ENCODE peak calls at places on chromosome 4, in six cellular contexts. M is neuronal stem cell, V is hepatocyte, A is MM.1S, R is HepG2, J is H1. U is an unnamed sample. For H3K27me3, the result is how much of the 10 kb centered on the place peaks cover.

GRCh38 chr4:176988226-176988625 is 195.5 kb upstream of the VEGFC start:
- DNase-seq in R (no peak), M (no peak), J (no peak), V (peak), A (no peak), U (peak)

GRCh38 chr4:4541661-4542570 is at the start of gene STX18:
- DNase-seq in R (peak), A (peak), J (peak), M (peak), V (peak), U (peak)

GRCh38 chr4:16122225-16122624 is 38.4 kb upstream of the PROM1 start:
- DNase-seq in V (no peak), R (no peak), J (no peak), A (no peak), M (no peak), U (no peak)

GRCh38 chr4:120829113-120829831 is 93.3 kb downstream of the PRDM5 start:
- DNase-seq in A (no peak), J (no peak), V (no peak), M (no peak), R (no peak), U (no peak)

GRCh38 chr4:6612961-6613675 is 27.4 kb upstream of the MRFAP1 start:
- DNase-seq in A (no peak), V (no peak), R (no peak), J (no peak), M (no peak), U (no peak)

GRCh38 chr4:64014647-64015046 is 394.6 kb downstream of the TECRL start:
- DNase-seq in V (no peak), M (no peak), A (no peak), J (no peak), R (no peak), U (no peak)

GRCh38 chr4:24473309-24473721 is 111.0 kb downstream of the DHX15 start:
- DNase-seq in J (no peak), M (peak), R (no peak), V (peak), A (peak), U (peak)

GRCh38 chr4:187541666-187542065 is 453.9 kb upstream of the ZFP42 start:
- DNase-seq in J (no peak), V (no peak), R (no peak), M (no peak), A (no peak), U (no peak)

GRCh38 chr4:122458625-122459024 is 2.1 kb upstream of the IL2 start:
- DNase-seq in A (no peak), R (no peak), M (no peak), J (no peak), V (peak), U (peak)

GRCh38 chr4:84167089-84167488 is 332.0 kb downstream of the NKX6-1 start:
- DNase-seq in A (no peak), J (no peak), V (no peak), R (no peak), M (no peak), U (no peak)

GRCh38 chr4:74768857-74769525 is 25.3 kb downstream of the BTC start:
- DNase-seq in R (peak), A (no peak), M (no peak), V (peak), J (no peak), U (peak)

GRCh38 chr4:103099691-103100392 is at the start of gene BDH2:
- DNase-seq in M (peak), J (peak), V (peak), R (peak), A (peak), U (peak)

GRCh38 chr4:683982-684571 is 4.9 kb downstream of the SLC49A3 start:
- DNase-seq in R (peak), M (no peak), J (no peak), A (no peak), V (peak), U (peak)

GRCh38 chr4:8182858-8183725 is 16.0 kb upstream of the SH3TC1 start:
- DNase-seq in R (no peak), A (no peak), J (no peak), M (no peak), V (peak), U (peak)

GRCh38 chr4:6111354-6111930 is 88.9 kb downstream of the JAKMIP1 start:
- DNase-seq in R (no peak), J (no peak), V (no peak), M (no peak), A (peak), U (no peak)

GRCh38 chr4:76308548-76308947 is 2.0 kb downstream of the STBD1 start:
- DNase-seq in M (no peak), R (peak), V (peak), J (no peak), A (no peak), U (no peak)

GRCh38 chr4:107858158-107858742 is 33.5 kb downstream of the SGMS2 start:
- DNase-seq in R (no peak), A (no peak), M (no peak), J (no peak), V (no peak), U (no peak)

GRCh38 chr4:107866726-107867125 is 42.0 kb downstream of the SGMS2 start:
- DNase-seq in A (no peak), V (no peak), M (no peak), J (no peak), R (no peak), U (no peak)

GRCh38 chr4:107863416-107863815 is 38.7 kb downstream of the SGMS2 start:
- DNase-seq in M (no peak), J (no peak), R (no peak), V (no peak), A (no peak), U (peak)

GRCh38 chr4:107862658-107863057 is 37.9 kb downstream of the SGMS2 start:
- DNase-seq in V (peak), J (no peak), M (no peak), R (peak), A (no peak), U (peak)

DNA sequence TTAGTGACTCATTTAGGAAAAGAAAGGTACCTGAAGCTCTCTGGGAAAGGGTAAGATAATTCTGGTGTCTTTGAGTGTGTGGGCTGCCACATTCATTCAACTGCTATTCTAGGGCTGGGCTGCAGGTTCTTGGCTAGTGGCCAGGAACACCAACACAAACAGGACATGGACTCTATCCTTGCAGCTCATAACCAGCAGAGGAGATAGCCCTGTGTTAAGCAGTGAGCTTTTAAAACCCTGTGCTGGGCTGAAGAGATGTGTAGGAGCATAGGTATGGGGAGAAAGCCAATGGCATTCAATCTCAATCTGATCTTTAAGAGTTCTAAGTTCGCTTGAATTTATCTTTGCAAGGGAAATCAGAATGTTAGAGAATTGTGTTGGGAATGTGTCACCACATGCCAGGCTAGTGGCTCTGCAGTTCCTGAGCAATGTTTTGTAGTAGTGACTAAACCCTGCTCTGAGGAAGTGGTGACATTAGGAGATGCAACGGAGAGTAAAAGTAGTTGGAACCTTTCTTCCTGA is 39.2 kb downstream of the SGMS2 start:
- DNase-seq in R (peak), J (no peak), A (no peak), M (no peak), V (peak), U (peak)
- H2AFZ ChIP-seq in R (no peak), J (no peak), A (no peak), M (no peak), V (no peak), U (no peak)

GRCh38 chr4:183436417-183436816 is 8.0 kb upstream of the CDKN2AIP start:
- DNase-seq in A (no peak), R (no peak), J (no peak), M (no peak), V (no peak), U (no peak)

GRCh38 chr4:183434264-183435045 is 10.0 kb upstream of the CDKN2AIP start:
- DNase-seq in A (no peak), R (no peak), M (no peak), V (no peak), J (no peak), U (no peak)

GRCh38 chr4:183438458-183439113 is 5.8 kb upstream of the CDKN2AIP start:
- DNase-seq in R (peak), M (no peak), V (peak), J (no peak), A (no peak), U (peak)

GRCh38 chr4:183435803-183436202 is 8.6 kb upstream of the CDKN2AIP start:
- DNase-seq in M (no peak), A (no peak), R (no peak), J (no peak), V (no peak), U (no peak)

GRCh38 chr4:183437452-183437851 is 7.0 kb upstream of the CDKN2AIP start:
- DNase-seq in M (no peak), V (no peak), A (no peak), R (no peak), J (no peak), U (no peak)
- H3K27ac ChIP-seq in M (no peak), V (peak), A (no peak), R (no peak), J (no peak), U (no peak)

DNA sequence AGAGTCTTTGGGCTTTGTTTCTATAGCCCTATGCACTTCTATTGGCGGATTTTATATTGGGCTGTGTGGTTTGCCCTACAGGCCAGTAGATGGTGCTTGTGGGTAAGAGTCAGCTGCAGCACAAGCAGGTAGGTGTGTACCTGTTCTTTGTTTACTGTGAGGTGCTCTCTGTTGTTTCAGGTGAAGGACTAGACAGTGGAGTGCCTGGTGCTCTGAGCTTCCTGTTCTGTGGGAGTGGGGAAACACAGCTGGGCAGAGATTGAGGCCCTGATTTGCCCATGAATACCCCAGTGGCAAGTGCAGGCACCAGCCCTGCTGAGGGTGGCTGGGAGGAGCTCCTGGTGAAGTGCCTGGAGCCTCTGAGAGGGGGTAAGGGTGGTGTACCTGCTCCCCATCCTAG is 26.3 kb upstream of the UCP1 start:
- DNase-seq in R (peak), J (no peak), A (peak), M (no peak), V (peak), U (peak)
- H3K27me3 ChIP-seq in R (under half), J (under half), A (under half), M (under half), V (under half), U (under half)

DNA sequence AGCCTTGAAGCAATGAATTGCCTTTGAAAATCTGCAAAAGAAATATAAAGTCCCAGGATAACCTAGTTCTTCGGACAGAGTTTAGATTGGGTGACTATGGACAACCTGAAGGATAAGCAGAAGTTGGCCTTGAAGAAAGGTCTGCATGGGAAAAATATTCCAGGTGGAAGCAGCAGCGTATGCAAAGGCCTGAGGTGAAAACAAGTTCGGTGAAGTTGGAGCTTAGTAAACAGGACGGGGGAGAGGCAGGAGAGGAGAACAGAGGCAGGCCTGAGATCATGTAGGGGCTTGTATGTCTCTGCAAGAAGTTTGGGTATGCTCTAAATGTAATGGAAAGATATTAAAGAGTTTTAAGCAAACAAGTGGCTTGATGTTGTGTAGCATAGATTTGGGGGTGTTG is 176.0 kb downstream of the ARHGAP24 start:
- DNase-seq in J (no peak), V (no peak), M (no peak), A (no peak), R (no peak), U (no peak)
- H2AFZ ChIP-seq in J (peak), V (no peak), M (no peak), A (no peak), R (no peak), U (no peak)

GRCh38 chr4:67632492-67632891 is 68.5 kb downstream of the UBA6 start:
- DNase-seq in R (no peak), J (no peak), M (no peak), V (no peak), A (no peak), U (no peak)

GRCh38 chr4:67634741-67635140 is 66.2 kb downstream of the UBA6 start:
- DNase-seq in R (no peak), J (no peak), A (no peak), V (no peak), M (no peak), U (no peak)

GRCh38 chr4:67638157-67638556 is 62.8 kb downstream of the UBA6 start:
- DNase-seq in V (no peak), M (no peak), J (no peak), A (no peak), R (no peak), U (no peak)

GRCh38 chr4:67635331-67635730 is 65.6 kb downstream of the UBA6 start:
- DNase-seq in M (no peak), R (no peak), A (no peak), V (no peak), J (no peak), U (no peak)
- H3K27ac ChIP-seq in M (no peak), R (no peak), A (no peak), V (no peak), J (no peak), U (no peak)

GRCh38 chr4:2304321-2304876 is 42.5 kb upstream of the MXD4 start:
- DNase-seq in R (no peak), V (no peak), J (no peak), A (no peak), M (no peak), U (no peak)

GRCh38 chr4:2304877-2305561 is 43.1 kb upstream of the MXD4 start:
- DNase-seq in R (no peak), V (no peak), M (no peak), J (no peak), A (no peak), U (no peak)

GRCh38 chr4:2303686-2304320 is 41.9 kb upstream of the MXD4 start:
- DNase-seq in A (no peak), M (no peak), J (no peak), R (no peak), V (no peak), U (no peak)

GRCh38 chr4:2306773-2307410 is 45.0 kb upstream of the MXD4 start:
- DNase-seq in A (no peak), V (no peak), R (no peak), J (no peak), M (no peak), U (no peak)

DNA sequence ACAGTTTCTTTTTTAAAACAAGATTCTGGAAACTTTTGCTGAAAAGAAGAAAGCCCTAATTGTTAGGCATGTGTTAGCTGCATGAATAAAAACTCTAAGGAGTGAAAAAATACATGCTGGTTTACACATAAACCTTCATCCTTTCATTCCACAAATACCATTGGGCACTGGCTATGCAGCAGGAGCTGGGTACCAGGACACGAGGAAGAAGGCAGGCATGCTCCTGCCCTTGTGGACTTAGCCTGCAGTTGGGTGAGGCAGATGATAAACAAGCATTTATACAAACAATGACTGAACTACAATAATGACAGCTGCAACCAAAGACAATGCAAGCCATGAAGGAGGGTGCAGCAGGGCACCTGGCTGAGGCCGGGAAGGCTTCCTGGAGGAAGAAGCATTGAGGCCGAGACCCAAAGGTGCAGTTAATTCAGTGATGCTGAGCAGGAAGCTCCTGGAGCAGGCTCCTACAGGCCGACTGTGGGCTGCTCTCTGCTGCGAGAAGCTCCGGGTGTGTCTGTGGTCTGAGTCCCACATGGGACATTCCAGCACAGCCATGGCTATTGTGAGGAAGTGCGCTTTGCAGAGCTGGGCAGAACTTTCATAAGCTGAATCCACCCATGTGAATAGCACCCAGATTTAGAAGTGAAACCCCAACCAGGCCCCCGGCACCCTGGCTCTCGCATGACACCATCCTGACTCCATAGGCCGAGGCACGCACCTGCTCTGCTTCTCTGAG is 44.0 kb upstream of the MXD4 start:
- DNase-seq in A (peak), M (no peak), R (no peak), J (no peak), V (no peak), U (no peak)
- H3K27me3 ChIP-seq in A (under half), M (under half), R (under half), J (under half), V (under half), U (under half)